ENCODE peak calls at places on chromosomes 3 and 15, in five cellular contexts. D is NCI-H226, N is GM03348, A is RPMI7951, F is globus pallidus. Z is an unnamed sample.

GRCh38 chr15:66007663-66008262 is 138.5 kb downstream of the RAB11A start:
- DNase-seq in N (no peak), A (no peak), D (no peak), F (no peak), Z (no peak)

GRCh38 chr3:108184824-108185223 is 37.4 kb downstream of the IFT57 start:
- DNase-seq in F (no peak), A (no peak), D (no peak), N (no peak), Z (no peak)

GRCh38 chr3:179236676-179237301 is 14.1 kb downstream of the KCNMB3 start:
- DNase-seq in F (no peak), A (no peak), D (no peak), N (no peak), Z (no peak)

GRCh38 chr15:30941520-30941919 is 37.8 kb downstream of the FAN1 start:
- DNase-seq in N (no peak), D (no peak), F (no peak), A (no peak), Z (no peak)

GRCh38 chr3:169299129-169299528 is 364.4 kb downstream of the MECOM start:
- DNase-seq in D (no peak), F (no peak), A (no peak), N (no peak), Z (no peak)

GRCh38 chr3:59704292-59704691 is 654.5 kb upstream of the CFAP20DC start:
- DNase-seq in D (no peak), N (no peak), F (no peak), A (no peak), Z (no peak)

GRCh38 chr3:192802957-192803899 is 75.9 kb upstream of the FGF12 start:
- DNase-seq in A (peak; percentile 49), N (peak; percentile 68), D (peak; percentile 19), F (peak; percentile 54), Z (peak; percentile 35)

GRCh38 chr3:111252795-111253194 is 181.2 kb downstream of the NECTIN3 start:
- DNase-seq in F (peak; percentile 60), D (peak; percentile 23), N (peak; percentile 62), A (peak; percentile 76), Z (peak; percentile 32)

GRCh38 chr15:101277038-101277822 is at the start of gene SELENOS:
- DNase-seq in A (peak; percentile 89), F (peak; percentile 86), N (peak; percentile 97), D (peak; percentile 93), Z (no peak)

GRCh38 chr15:83322061-83322460 is 37.6 kb upstream of the BNC1 start:
- DNase-seq in D (no peak), A (peak; percentile 60), N (peak; percentile 19), F (no peak), Z (peak; percentile 97)

GRCh38 chr15:85616549-85616948 is 178.2 kb downstream of the KLHL25 start:
- DNase-seq in D (no peak), F (no peak), A (peak; percentile 66), N (peak; percentile 43), Z (no peak)

GRCh38 chr15:70273808-70274207 is 176.1 kb upstream of the TLE3 start:
- DNase-seq in A (no peak), N (no peak), D (no peak), F (no peak), Z (no peak)